ENCODE peak calls at places on chromosomes 12 and 14, in seven cellular contexts. One of them, this sample, is unnamed. For H3K4me1 and H3K36me3, the result is how much of the 10 kb centered on the place peaks cover.

GRCh38 chr12:98725481-98726247 is 80.6 kb downstream of the APAF1 start:
- DNase-seq in aorta: no peak
- DNase-seq in spleen: no peak
- DNase-seq in sigmoid colon: no peak
- DNase-seq in stomach: no peak
- DNase-seq in GM23248: peak
- DNase-seq in mucosa of descending colon: peak
- DNase-seq in this sample: peak

GRCh38 chr14:88242426-88242825 is 80.6 kb downstream of the KCNK10 start:
- DNase-seq in aorta: no peak
- DNase-seq in spleen: no peak
- DNase-seq in sigmoid colon: no peak
- DNase-seq in stomach: no peak
- DNase-seq in GM23248: no peak
- DNase-seq in mucosa of descending colon: no peak
- DNase-seq in this sample: no peak

GRCh38 chr12:5160827-5161226 is 117.1 kb downstream of the KCNA5 start:
- DNase-seq in aorta: no peak
- DNase-seq in spleen: no peak
- DNase-seq in sigmoid colon: no peak
- DNase-seq in stomach: no peak
- DNase-seq in GM23248: no peak
- DNase-seq in mucosa of descending colon: no peak
- DNase-seq in this sample: no peak

GRCh38 chr12:119803391-119803791 is 73.7 kb downstream of the CIT start:
- DNase-seq in aorta: no peak
- DNase-seq in spleen: no peak
- DNase-seq in sigmoid colon: no peak
- DNase-seq in stomach: no peak
- DNase-seq in GM23248: peak
- DNase-seq in mucosa of descending colon: no peak
- DNase-seq in this sample: no peak

GRCh38 chr14:68790656-68791077 is 2.2 kb downstream of the ZFP36L1 start:
- DNase-seq in aorta: no peak
- DNase-seq in spleen: peak
- DNase-seq in sigmoid colon: no peak
- DNase-seq in stomach: peak
- DNase-seq in GM23248: no peak
- DNase-seq in mucosa of descending colon: peak
- DNase-seq in this sample: peak

GRCh38 chr12:131643581-131644452 is 67.1 kb upstream of the SFSWAP start:
- DNase-seq in aorta: no peak
- DNase-seq in spleen: no peak
- DNase-seq in sigmoid colon: no peak
- DNase-seq in stomach: no peak
- DNase-seq in GM23248: no peak
- DNase-seq in mucosa of descending colon: no peak
- DNase-seq in this sample: no peak

GRCh38 chr12:112851024-112851777 is 55.6 kb upstream of the OAS1 start:
- DNase-seq in aorta: no peak
- DNase-seq in spleen: no peak
- DNase-seq in sigmoid colon: no peak
- DNase-seq in stomach: no peak
- DNase-seq in GM23248: no peak
- DNase-seq in mucosa of descending colon: no peak
- DNase-seq in this sample: no peak

GRCh38 chr12:116609715-116610114 is 50.5 kb downstream of the MAP1LC3B2 start:
- DNase-seq in aorta: peak
- DNase-seq in spleen: no peak
- DNase-seq in sigmoid colon: no peak
- DNase-seq in stomach: no peak
- DNase-seq in GM23248: peak
- DNase-seq in mucosa of descending colon: peak
- DNase-seq in this sample: no peak

DNA sequence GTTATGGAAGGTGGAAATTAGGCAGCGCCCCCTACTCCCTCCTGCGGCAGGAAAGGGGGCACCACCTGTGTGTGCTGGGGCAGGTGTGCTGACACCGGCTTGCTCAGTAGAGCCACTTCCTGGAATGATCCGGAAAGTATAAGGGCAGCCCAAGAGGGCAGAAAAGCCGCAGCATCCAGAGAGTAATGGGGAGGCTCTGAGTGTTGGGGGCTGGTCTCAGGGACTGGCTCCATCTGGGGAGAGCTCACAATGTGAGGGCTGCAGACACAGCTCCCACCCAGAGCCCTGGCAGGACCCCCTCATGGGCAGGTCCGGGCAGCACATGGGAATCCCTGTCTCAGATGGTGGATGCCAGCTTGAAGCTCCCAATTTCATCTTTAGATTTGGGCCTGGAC is 187.6 kb upstream of the C14orf180 start:
- DNase-seq in aorta: no peak
- DNase-seq in spleen: peak
- DNase-seq in sigmoid colon: peak
- DNase-seq in stomach: no peak
- DNase-seq in GM23248: no peak
- DNase-seq in mucosa of descending colon: no peak
- DNase-seq in this sample: no peak
- H3K4me1 ChIP-seq in aorta: under half
- H3K4me1 ChIP-seq in spleen: half or more
- H3K4me1 ChIP-seq in sigmoid colon: under half
- H3K4me1 ChIP-seq in stomach: under half
- H3K4me1 ChIP-seq in GM23248: under half
- H3K4me1 ChIP-seq in mucosa of descending colon: under half
- H3K4me1 ChIP-seq in this sample: under half

GRCh38 chr14:91482278-91483023 is 27.7 kb downstream of the PPP4R3A start:
- DNase-seq in aorta: no peak
- DNase-seq in spleen: no peak
- DNase-seq in sigmoid colon: no peak
- DNase-seq in stomach: no peak
- DNase-seq in GM23248: peak
- DNase-seq in mucosa of descending colon: no peak
- DNase-seq in this sample: no peak
- H3K36me3 ChIP-seq in aorta: under half
- H3K36me3 ChIP-seq in spleen: half or more
- H3K36me3 ChIP-seq in sigmoid colon: half or more
- H3K36me3 ChIP-seq in stomach: under half
- H3K36me3 ChIP-seq in GM23248: half or more
- H3K36me3 ChIP-seq in mucosa of descending colon: under half
- H3K36me3 ChIP-seq in this sample: under half

GRCh38 chr12:10943167-10943566 is 4.1 kb upstream of the TAS2R14 start:
- DNase-seq in aorta: no peak
- DNase-seq in spleen: no peak
- DNase-seq in sigmoid colon: no peak
- DNase-seq in stomach: no peak
- DNase-seq in GM23248: no peak
- DNase-seq in mucosa of descending colon: no peak
- DNase-seq in this sample: no peak
- H3K4me1 ChIP-seq in aorta: under half
- H3K4me1 ChIP-seq in spleen: under half
- H3K4me1 ChIP-seq in sigmoid colon: under half
- H3K4me1 ChIP-seq in stomach: under half
- H3K4me1 ChIP-seq in GM23248: under half
- H3K4me1 ChIP-seq in mucosa of descending colon: under half
- H3K4me1 ChIP-seq in this sample: under half

GRCh38 chr12:51000245-51000644 is 25.9 kb downstream of the SLC11A2 start:
- DNase-seq in aorta: no peak
- DNase-seq in spleen: no peak
- DNase-seq in sigmoid colon: no peak
- DNase-seq in stomach: no peak
- DNase-seq in GM23248: peak
- DNase-seq in mucosa of descending colon: no peak
- DNase-seq in this sample: no peak

GRCh38 chr12:51001799-51002198 is 24.4 kb downstream of the SLC11A2 start:
- DNase-seq in aorta: no peak
- DNase-seq in spleen: no peak
- DNase-seq in sigmoid colon: no peak
- DNase-seq in stomach: no peak
- DNase-seq in GM23248: no peak
- DNase-seq in mucosa of descending colon: no peak
- DNase-seq in this sample: no peak

GRCh38 chr12:51004504-51004903 is 21.7 kb downstream of the SLC11A2 start:
- DNase-seq in aorta: no peak
- DNase-seq in spleen: no peak
- DNase-seq in sigmoid colon: no peak
- DNase-seq in stomach: no peak
- DNase-seq in GM23248: no peak
- DNase-seq in mucosa of descending colon: no peak
- DNase-seq in this sample: no peak

GRCh38 chr12:50999139-50999538 is 27.0 kb downstream of the SLC11A2 start:
- DNase-seq in aorta: no peak
- DNase-seq in spleen: no peak
- DNase-seq in sigmoid colon: no peak
- DNase-seq in stomach: no peak
- DNase-seq in GM23248: no peak
- DNase-seq in mucosa of descending colon: no peak
- DNase-seq in this sample: no peak
- H3K36me3 ChIP-seq in aorta: under half
- H3K36me3 ChIP-seq in spleen: half or more
- H3K36me3 ChIP-seq in sigmoid colon: half or more
- H3K36me3 ChIP-seq in stomach: under half
- H3K36me3 ChIP-seq in GM23248: under half
- H3K36me3 ChIP-seq in mucosa of descending colon: under half
- H3K36me3 ChIP-seq in this sample: under half

GRCh38 chr12:57850924-57851323 is 4.4 kb upstream of the CTDSP2 start:
- DNase-seq in aorta: no peak
- DNase-seq in spleen: peak
- DNase-seq in sigmoid colon: no peak
- DNase-seq in stomach: no peak
- DNase-seq in GM23248: no peak
- DNase-seq in mucosa of descending colon: no peak
- DNase-seq in this sample: no peak
- H3K4me1 ChIP-seq in aorta: under half
- H3K4me1 ChIP-seq in spleen: half or more
- H3K4me1 ChIP-seq in sigmoid colon: under half
- H3K4me1 ChIP-seq in stomach: under half
- H3K4me1 ChIP-seq in GM23248: under half
- H3K4me1 ChIP-seq in mucosa of descending colon: under half
- H3K4me1 ChIP-seq in this sample: under half

GRCh38 chr12:30719060-30719459 is 23.4 kb upstream of the IPO8 start:
- DNase-seq in aorta: no peak
- DNase-seq in spleen: no peak
- DNase-seq in sigmoid colon: no peak
- DNase-seq in stomach: no peak
- DNase-seq in GM23248: peak
- DNase-seq in mucosa of descending colon: no peak
- DNase-seq in this sample: no peak
- H3K36me3 ChIP-seq in aorta: under half
- H3K36me3 ChIP-seq in spleen: half or more
- H3K36me3 ChIP-seq in sigmoid colon: half or more
- H3K36me3 ChIP-seq in stomach: under half
- H3K36me3 ChIP-seq in GM23248: half or more
- H3K36me3 ChIP-seq in mucosa of descending colon: under half
- H3K36me3 ChIP-seq in this sample: under half

GRCh38 chr12:47223848-47224213 is 144.1 kb upstream of the AMIGO2 start:
- DNase-seq in aorta: no peak
- DNase-seq in spleen: no peak
- DNase-seq in sigmoid colon: no peak
- DNase-seq in stomach: peak
- DNase-seq in GM23248: no peak
- DNase-seq in mucosa of descending colon: peak
- DNase-seq in this sample: peak
- H3K4me1 ChIP-seq in aorta: under half
- H3K4me1 ChIP-seq in spleen: half or more
- H3K4me1 ChIP-seq in sigmoid colon: under half
- H3K4me1 ChIP-seq in stomach: under half
- H3K4me1 ChIP-seq in GM23248: under half
- H3K4me1 ChIP-seq in mucosa of descending colon: under half
- H3K4me1 ChIP-seq in this sample: under half

GRCh38 chr14:75120546-75121291 is 6.1 kb downstream of the NEK9 start:
- DNase-seq in aorta: no peak
- DNase-seq in spleen: no peak
- DNase-seq in sigmoid colon: no peak
- DNase-seq in stomach: no peak
- DNase-seq in GM23248: no peak
- DNase-seq in mucosa of descending colon: no peak
- DNase-seq in this sample: no peak
- H3K36me3 ChIP-seq in aorta: under half
- H3K36me3 ChIP-seq in spleen: half or more
- H3K36me3 ChIP-seq in sigmoid colon: half or more
- H3K36me3 ChIP-seq in stomach: under half
- H3K36me3 ChIP-seq in GM23248: under half
- H3K36me3 ChIP-seq in mucosa of descending colon: under half
- H3K36me3 ChIP-seq in this sample: under half

DNA sequence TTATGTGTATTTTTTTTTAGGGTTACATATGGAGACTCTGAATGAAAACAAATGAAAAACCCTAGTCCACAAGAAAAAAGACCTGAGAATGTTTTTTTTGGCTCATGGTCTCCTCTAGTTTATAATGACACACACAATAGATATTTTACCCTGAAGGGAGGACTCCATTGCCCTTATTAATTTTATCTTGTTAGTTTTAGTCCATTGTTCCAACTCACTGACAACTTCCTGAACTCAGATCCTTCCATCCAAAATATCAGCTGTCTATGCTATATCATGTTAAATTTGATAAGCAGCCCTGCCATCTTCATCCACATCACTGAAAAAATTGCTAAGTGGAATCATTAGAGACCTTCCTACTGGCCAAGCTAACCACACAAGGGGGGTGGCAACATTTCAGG is 232.1 kb downstream of the MON2 start:
- DNase-seq in aorta: no peak
- DNase-seq in spleen: no peak
- DNase-seq in sigmoid colon: no peak
- DNase-seq in stomach: no peak
- DNase-seq in GM23248: peak
- DNase-seq in mucosa of descending colon: no peak
- DNase-seq in this sample: no peak
- H3K4me1 ChIP-seq in aorta: under half
- H3K4me1 ChIP-seq in spleen: under half
- H3K4me1 ChIP-seq in sigmoid colon: under half
- H3K4me1 ChIP-seq in stomach: under half
- H3K4me1 ChIP-seq in GM23248: half or more
- H3K4me1 ChIP-seq in mucosa of descending colon: under half
- H3K4me1 ChIP-seq in this sample: under half

This sample was measured in small intestine.